ENCODE peak calls at places on chromosomes 12 and 14, in six cellular contexts. One of them, this sample, is unnamed.

GRCh38 chr12:29521951-29522350 is 24.5 kb upstream of the OVCH1 start:
- DNase-seq in upper lobe of left lung: no peak
- DNase-seq in heart right ventricle: no peak
- DNase-seq in H1: no peak
- DNase-seq in PC-3: peak; percentile 59
- DNase-seq in MM.1S: no peak
- DNase-seq in this sample: no peak

GRCh38 chr12:71685312-71685906 is 473 bp upstream of the TMEM19 start:
- DNase-seq in upper lobe of left lung: no peak
- DNase-seq in heart right ventricle: no peak
- DNase-seq in H1: no peak
- DNase-seq in PC-3: no peak
- DNase-seq in MM.1S: no peak
- DNase-seq in this sample: no peak

GRCh38 chr12:15698377-15698867 is 90.8 kb downstream of the EPS8 start:
- DNase-seq in upper lobe of left lung: no peak
- DNase-seq in heart right ventricle: no peak
- DNase-seq in H1: no peak
- DNase-seq in PC-3: no peak
- DNase-seq in MM.1S: no peak
- DNase-seq in this sample: no peak

GRCh38 chr12:28497889-28498411 is 307.7 kb downstream of the CCDC91 start:
- DNase-seq in upper lobe of left lung: no peak
- DNase-seq in heart right ventricle: no peak
- DNase-seq in H1: no peak
- DNase-seq in PC-3: peak; percentile 93
- DNase-seq in MM.1S: peak; percentile 26
- DNase-seq in this sample: no peak

GRCh38 chr12:2666846-2667245 is 127.9 kb upstream of the FKBP4 start:
- DNase-seq in upper lobe of left lung: no peak
- DNase-seq in heart right ventricle: no peak
- DNase-seq in H1: no peak
- DNase-seq in PC-3: no peak
- DNase-seq in MM.1S: no peak
- DNase-seq in this sample: no peak

GRCh38 chr12:115481141-115481540 is 796.4 kb downstream of the MED13L start:
- DNase-seq in upper lobe of left lung: no peak
- DNase-seq in heart right ventricle: no peak
- DNase-seq in H1: no peak
- DNase-seq in PC-3: peak; percentile 7
- DNase-seq in MM.1S: peak; percentile 67
- DNase-seq in this sample: no peak

GRCh38 chr14:68278568-68279436 is 459.2 kb downstream of the RAD51B start:
- DNase-seq in upper lobe of left lung: no peak
- DNase-seq in heart right ventricle: no peak
- DNase-seq in H1: no peak
- DNase-seq in PC-3: peak; percentile 63
- DNase-seq in MM.1S: no peak
- DNase-seq in this sample: no peak

GRCh38 chr12:57048423-57048822 is 1.5 kb downstream of the MYO1A start:
- DNase-seq in upper lobe of left lung: no peak
- DNase-seq in heart right ventricle: no peak
- DNase-seq in H1: no peak
- DNase-seq in PC-3: no peak
- DNase-seq in MM.1S: no peak
- DNase-seq in this sample: no peak

GRCh38 chr14:75238728-75239455 is 39.7 kb upstream of the FOS start:
- DNase-seq in upper lobe of left lung: no peak
- DNase-seq in heart right ventricle: peak; percentile 37
- DNase-seq in H1: no peak
- DNase-seq in PC-3: no peak
- DNase-seq in MM.1S: no peak
- DNase-seq in this sample: no peak

GRCh38 chr12:104957388-104958008 is 592 bp downstream of the SLC41A2 start:
- DNase-seq in upper lobe of left lung: no peak
- DNase-seq in heart right ventricle: peak; percentile 30
- DNase-seq in H1: no peak
- DNase-seq in PC-3: peak; percentile 44
- DNase-seq in MM.1S: peak; percentile 39
- DNase-seq in this sample: no peak

GRCh38 chr12:104536841-104537240 is 80.1 kb downstream of the CHST11 start:
- DNase-seq in upper lobe of left lung: no peak
- DNase-seq in heart right ventricle: no peak
- DNase-seq in H1: no peak
- DNase-seq in PC-3: no peak
- DNase-seq in MM.1S: no peak
- DNase-seq in this sample: no peak

GRCh38 chr14:73424453-73424852 is 33.9 kb downstream of the NUMB start:
- DNase-seq in upper lobe of left lung: no peak
- DNase-seq in heart right ventricle: no peak
- DNase-seq in H1: no peak
- DNase-seq in PC-3: no peak
- DNase-seq in MM.1S: no peak
- DNase-seq in this sample: no peak

GRCh38 chr12:124910561-124911478 is 3.6 kb downstream of the UBC start:
- DNase-seq in upper lobe of left lung: no peak
- DNase-seq in heart right ventricle: no peak
- DNase-seq in H1: no peak
- DNase-seq in PC-3: peak; percentile 20
- DNase-seq in MM.1S: no peak
- DNase-seq in this sample: no peak

GRCh38 chr14:49477576-49477975 is 108.6 kb downstream of the RPS29 start:
- DNase-seq in upper lobe of left lung: no peak
- DNase-seq in heart right ventricle: no peak
- DNase-seq in H1: no peak
- DNase-seq in PC-3: no peak
- DNase-seq in MM.1S: no peak
- DNase-seq in this sample: no peak

GRCh38 chr12:51846911-51847829 is 1.3 kb downstream of the FIGNL2 start:
- DNase-seq in upper lobe of left lung: peak; percentile 88
- DNase-seq in heart right ventricle: peak; percentile 70
- DNase-seq in H1: peak; percentile 81
- DNase-seq in PC-3: no peak
- DNase-seq in MM.1S: no peak
- DNase-seq in this sample: no peak

GRCh38 chr14:52072266-52072780 is 3.5 kb upstream of the NID2 start:
- DNase-seq in upper lobe of left lung: no peak
- DNase-seq in heart right ventricle: no peak
- DNase-seq in H1: no peak
- DNase-seq in PC-3: no peak
- DNase-seq in MM.1S: no peak
- DNase-seq in this sample: no peak

GRCh38 chr12:1360812-1361211 is 233.6 kb downstream of the FBXL14 start:
- DNase-seq in upper lobe of left lung: no peak
- DNase-seq in heart right ventricle: no peak
- DNase-seq in H1: no peak
- DNase-seq in PC-3: no peak
- DNase-seq in MM.1S: no peak
- DNase-seq in this sample: no peak

GRCh38 chr14:51651388-51652167 is at the start of gene FRMD6:
- DNase-seq in upper lobe of left lung: peak; percentile 96
- DNase-seq in heart right ventricle: peak; percentile 89
- DNase-seq in H1: peak; percentile 89
- DNase-seq in PC-3: peak; percentile 86
- DNase-seq in MM.1S: peak; percentile 72
- DNase-seq in this sample: peak; percentile 54

GRCh38 chr14:59695198-59695597 is 118.6 kb upstream of the CCDC175 start:
- DNase-seq in upper lobe of left lung: no peak
- DNase-seq in heart right ventricle: no peak
- DNase-seq in H1: no peak
- DNase-seq in PC-3: no peak
- DNase-seq in MM.1S: no peak
- DNase-seq in this sample: peak; percentile 8

GRCh38 chr12:65277994-65278575 is 398 bp upstream of the MSRB3 start:
- DNase-seq in upper lobe of left lung: no peak
- DNase-seq in heart right ventricle: no peak
- DNase-seq in H1: no peak
- DNase-seq in PC-3: no peak
- DNase-seq in MM.1S: no peak
- DNase-seq in this sample: no peak

GRCh38 chr12:8648598-8649205 is 13.9 kb downstream of the MFAP5 start:
- DNase-seq in upper lobe of left lung: no peak
- DNase-seq in heart right ventricle: no peak
- DNase-seq in H1: no peak
- DNase-seq in PC-3: no peak
- DNase-seq in MM.1S: peak; percentile 87
- DNase-seq in this sample: no peak

GRCh38 chr14:29846339-29847129 is 81.1 kb downstream of the PRKD1 start:
- DNase-seq in upper lobe of left lung: no peak
- DNase-seq in heart right ventricle: no peak
- DNase-seq in H1: no peak
- DNase-seq in PC-3: no peak
- DNase-seq in MM.1S: no peak
- DNase-seq in this sample: no peak

GRCh38 chr14:77181603-77182437 is at the start of gene TMEM63C:
- DNase-seq in upper lobe of left lung: peak; percentile 80
- DNase-seq in heart right ventricle: no peak
- DNase-seq in H1: peak; percentile 92
- DNase-seq in PC-3: peak; percentile 98
- DNase-seq in MM.1S: peak; percentile 91
- DNase-seq in this sample: no peak

GRCh38 chr12:113207621-113208040 is 13.6 kb upstream of the TPCN1 start:
- DNase-seq in upper lobe of left lung: no peak
- DNase-seq in heart right ventricle: no peak
- DNase-seq in H1: no peak
- DNase-seq in PC-3: no peak
- DNase-seq in MM.1S: no peak
- DNase-seq in this sample: no peak

GRCh38 chr14:60878536-60878935 is 102.3 kb downstream of the TRMT5 start:
- DNase-seq in upper lobe of left lung: no peak
- DNase-seq in heart right ventricle: no peak
- DNase-seq in H1: no peak
- DNase-seq in PC-3: no peak
- DNase-seq in MM.1S: no peak
- DNase-seq in this sample: no peak

DNA sequence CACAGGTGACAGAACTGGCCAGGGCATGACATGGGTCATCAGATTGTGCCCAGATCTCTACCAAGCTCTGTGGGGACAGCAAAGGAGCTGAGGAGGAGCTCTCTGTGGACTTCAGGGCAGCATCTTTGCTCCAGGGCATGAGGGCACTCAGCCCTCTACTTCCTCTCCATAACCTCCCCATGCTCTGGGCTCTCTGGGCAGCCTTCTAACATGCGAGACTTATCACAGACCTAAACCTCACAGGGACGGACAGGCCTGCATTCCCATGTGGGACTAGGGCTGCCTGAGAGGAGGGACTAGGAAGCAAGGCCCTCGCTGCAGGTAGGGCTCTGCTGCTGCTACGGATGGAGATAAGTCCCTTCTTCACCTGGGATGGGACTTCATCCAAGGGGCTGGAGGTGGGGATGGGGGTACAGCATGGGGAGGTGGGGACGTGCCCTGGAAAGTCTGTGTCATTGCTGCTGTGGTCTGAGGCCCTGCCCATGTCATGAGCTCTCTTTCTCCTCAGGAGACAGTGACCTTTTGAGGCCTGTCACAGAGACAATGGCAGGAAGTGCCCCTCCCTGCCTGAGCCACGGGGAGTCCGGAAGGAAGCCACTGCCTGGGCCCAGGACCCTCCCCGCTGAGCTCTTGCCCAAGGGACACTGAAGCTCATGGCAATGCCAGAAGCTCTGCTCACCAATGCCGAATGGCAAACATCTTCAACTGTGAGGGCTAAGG is 44.1 kb downstream of the PITPNM2 start:
- DNase-seq in upper lobe of left lung: no peak
- DNase-seq in heart right ventricle: peak; percentile 60
- DNase-seq in H1: no peak
- DNase-seq in PC-3: peak; percentile 39
- DNase-seq in MM.1S: peak; percentile 46
- DNase-seq in this sample: no peak
- H3K27ac ChIP-seq in upper lobe of left lung: peak overlapping the region; percentile 81
- H3K27ac ChIP-seq in heart right ventricle: peak overlapping the region; percentile 81
- H3K27ac ChIP-seq in H1: no peak overlapping the region
- H3K27ac ChIP-seq in PC-3: peak overlapping the region; percentile 10
- H3K27ac ChIP-seq in MM.1S: no peak overlapping the region
- H3K27ac ChIP-seq in this sample: no peak overlapping the region

GRCh38 chr14:36066636-36067035 is 109.9 kb downstream of the PTCSC3 start:
- DNase-seq in upper lobe of left lung: no peak
- DNase-seq in heart right ventricle: no peak
- DNase-seq in H1: no peak
- DNase-seq in PC-3: peak; percentile 36
- DNase-seq in MM.1S: no peak
- DNase-seq in this sample: no peak
- H3K4me3 ChIP-seq in upper lobe of left lung: no peak overlapping the region
- H3K4me3 ChIP-seq in heart right ventricle: no peak overlapping the region
- H3K4me3 ChIP-seq in H1: no peak overlapping the region
- H3K4me3 ChIP-seq in PC-3: no peak overlapping the region
- H3K4me3 ChIP-seq in MM.1S: no peak overlapping the region
- H3K4me3 ChIP-seq in this sample: no peak overlapping the region

DNA sequence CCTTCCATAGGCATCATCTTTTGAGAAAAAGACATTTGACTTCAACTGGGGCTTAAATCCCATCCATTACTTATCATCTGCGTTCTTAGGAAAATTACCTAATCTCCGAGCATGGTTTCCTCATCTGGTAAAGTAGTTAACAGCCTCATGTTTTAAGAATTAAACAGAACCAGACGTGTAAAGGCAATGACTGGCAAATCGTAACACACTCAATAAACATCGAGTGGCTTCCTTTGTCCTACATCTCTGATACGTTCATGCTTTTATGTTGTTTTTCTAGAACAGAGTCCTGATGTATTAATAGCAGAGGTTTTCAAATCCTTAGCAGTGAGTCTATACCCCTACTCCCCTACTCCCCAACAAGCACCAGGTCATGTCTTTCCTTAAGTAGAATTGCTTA is 189.7 kb upstream of the RGS6 start:
- DNase-seq in upper lobe of left lung: no peak
- DNase-seq in heart right ventricle: no peak
- DNase-seq in H1: no peak
- DNase-seq in PC-3: no peak
- DNase-seq in MM.1S: no peak
- DNase-seq in this sample: no peak
- H3K27ac ChIP-seq in upper lobe of left lung: no peak overlapping the region
- H3K27ac ChIP-seq in heart right ventricle: no peak overlapping the region
- H3K27ac ChIP-seq in H1: no peak overlapping the region
- H3K27ac ChIP-seq in PC-3: no peak overlapping the region
- H3K27ac ChIP-seq in MM.1S: no peak overlapping the region
- H3K27ac ChIP-seq in this sample: no peak overlapping the region

DNA sequence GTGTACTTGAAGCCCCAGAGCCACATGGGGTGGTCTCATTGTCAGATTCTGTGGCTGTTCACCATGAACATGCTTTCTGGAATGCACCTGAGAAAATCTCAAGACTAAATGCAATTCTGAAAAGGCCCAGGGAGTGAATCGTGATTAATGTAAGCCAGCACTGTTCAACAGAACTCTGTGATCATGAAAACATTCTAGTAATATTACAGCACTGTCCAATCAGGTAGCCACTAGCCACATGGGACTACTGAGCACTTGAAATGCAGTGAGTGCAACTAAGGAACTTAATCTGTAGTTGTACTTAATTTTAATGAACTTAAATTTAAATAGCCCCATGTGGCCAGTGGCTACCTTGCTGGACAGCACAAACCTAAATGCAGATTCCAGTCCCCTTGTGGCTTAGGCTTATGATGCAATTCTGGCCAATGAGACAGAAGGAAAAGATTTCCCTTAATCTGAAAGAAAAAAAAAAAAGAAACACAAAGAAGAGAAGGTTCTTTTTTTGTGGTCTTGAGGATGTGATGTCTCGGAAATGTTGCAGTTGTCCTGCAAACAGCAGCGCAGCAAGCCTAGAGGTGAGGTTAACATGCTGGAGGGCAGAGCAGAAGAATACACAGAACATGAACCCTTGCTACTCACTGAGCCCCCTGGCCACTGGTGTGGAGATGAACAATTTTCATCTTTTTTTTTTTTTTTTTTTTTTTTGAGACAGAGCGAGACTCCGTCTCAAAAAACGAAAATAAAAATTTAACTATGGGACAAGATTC is 48.2 kb downstream of the SPPL3 start:
- DNase-seq in upper lobe of left lung: no peak
- DNase-seq in heart right ventricle: no peak
- DNase-seq in H1: no peak
- DNase-seq in PC-3: no peak
- DNase-seq in MM.1S: no peak
- DNase-seq in this sample: no peak
- H3K4me3 ChIP-seq in upper lobe of left lung: no peak overlapping the region
- H3K4me3 ChIP-seq in heart right ventricle: no peak overlapping the region
- H3K4me3 ChIP-seq in H1: no peak overlapping the region
- H3K4me3 ChIP-seq in PC-3: no peak overlapping the region
- H3K4me3 ChIP-seq in MM.1S: no peak overlapping the region
- H3K4me3 ChIP-seq in this sample: no peak overlapping the region